ENCODE peak calls at places on chromosomes 1 and 21, in ten cellular contexts. E is activated B cell treated with CpG ODN at 0.5 μM for 24 hours, T is IMR-90, X is endodermal cell, H is astrocyte of the cerebellum, N is BJ, C is cardiac fibroblast, I is HFF-Myc, Y is cardiac muscle cell, W is endothelial cell. R is an unnamed sample.

GRCh38 chr1:26785611-26786436 is 1.9 kb upstream of the PIGV start:
- DNase-seq in E (no peak), T (peak), X (no peak), H (no peak), N (no peak), C (peak), I (no peak), Y (no peak), W (peak), R (no peak)

GRCh38 chr1:201266774-201267173 is 16.5 kb upstream of the PKP1 start:
- DNase-seq in E (no peak), T (peak), X (peak), H (peak), N (peak), C (peak), I (peak), Y (no peak), W (no peak), R (no peak)

GRCh38 chr21:33811147-33812024 is 104.2 kb downstream of the ATP5PO start:
- DNase-seq in E (no peak), T (no peak), X (no peak), H (no peak), N (no peak), C (no peak), I (no peak), Y (no peak), W (no peak), R (no peak)

GRCh38 chr1:153928776-153929432 is 6.1 kb upstream of the GATAD2B start:
- DNase-seq in E (no peak), T (peak), X (no peak), H (no peak), N (no peak), C (peak), I (no peak), Y (no peak), W (no peak), R (no peak)

GRCh38 chr1:167541013-167541412 is 12.5 kb downstream of the CREG1 start:
- DNase-seq in E (no peak), T (peak), X (no peak), H (no peak), N (no peak), C (no peak), I (no peak), Y (no peak), W (no peak), R (no peak)

GRCh38 chr1:31575373-31576140 is 758 bp upstream of the TINAGL1 start:
- DNase-seq in E (no peak), T (no peak), X (peak), H (no peak), N (no peak), C (no peak), I (no peak), Y (no peak), W (no peak), R (no peak)

GRCh38 chr1:31785947-31786290 is 21.8 kb upstream of the ADGRB2 start:
- DNase-seq in E (no peak), T (no peak), X (peak), H (no peak), N (no peak), C (no peak), I (no peak), Y (no peak), W (no peak), R (no peak)

GRCh38 chr1:108703939-108704338 is 8.8 kb upstream of the FNDC7 start:
- DNase-seq in E (no peak), T (peak), X (no peak), H (no peak), N (no peak), C (no peak), I (no peak), Y (no peak), W (no peak), R (no peak)

GRCh38 chr1:47013239-47013638 is 10.2 kb upstream of the CYP4X1 start:
- DNase-seq in E (no peak), T (no peak), X (no peak), H (no peak), N (no peak), C (peak), I (no peak), Y (no peak), W (no peak), R (no peak)

GRCh38 chr1:41807390-41807789 is 111.3 kb downstream of the HIVEP3 start:
- DNase-seq in E (no peak), T (no peak), X (no peak), H (no peak), N (no peak), C (no peak), I (no peak), Y (no peak), W (no peak), R (no peak)

GRCh38 chr1:30518186-30518585 is 205.2 kb downstream of the MATN1 start:
- DNase-seq in E (no peak), T (no peak), X (peak), H (no peak), N (no peak), C (no peak), I (no peak), Y (no peak), W (no peak), R (no peak)

GRCh38 chr1:234554478-234555311 is 55.3 kb downstream of the IRF2BP2 start:
- DNase-seq in E (no peak), T (no peak), X (peak), H (no peak), N (no peak), C (no peak), I (no peak), Y (peak), W (no peak), R (no peak)

GRCh38 chr1:9628541-9629444 is 22.7 kb upstream of the PIK3CD start:
- DNase-seq in E (peak), T (no peak), X (no peak), H (no peak), N (no peak), C (no peak), I (no peak), Y (no peak), W (no peak), R (peak)

GRCh38 chr1:51070640-51071039 is 31.4 kb upstream of the C1orf185 start:
- DNase-seq in E (no peak), T (peak), X (no peak), H (no peak), N (peak), C (no peak), I (peak), Y (no peak), W (no peak), R (no peak)

GRCh38 chr1:99772809-99773208 is 6.4 kb upstream of the FRRS1 start:
- DNase-seq in E (no peak), T (no peak), X (no peak), H (no peak), N (no peak), C (no peak), I (no peak), Y (no peak), W (no peak), R (no peak)

GRCh38 chr1:201184734-201185453 is 5.7 kb upstream of the IGFN1 start:
- DNase-seq in E (no peak), T (peak), X (peak), H (peak), N (peak), C (peak), I (peak), Y (peak), W (peak), R (no peak)

GRCh38 chr1:229410692-229411433 is 23.0 kb downstream of the ACTA1 start:
- DNase-seq in E (no peak), T (peak), X (peak), H (no peak), N (no peak), C (peak), I (no peak), Y (peak), W (no peak), R (no peak)

GRCh38 chr1:112735752-112736151 is 20.6 kb upstream of the PPM1J start:
- DNase-seq in E (no peak), T (peak), X (no peak), H (peak), N (peak), C (peak), I (peak), Y (no peak), W (no peak), R (no peak)

GRCh38 chr1:41215623-41216022 is 26.5 kb downstream of the SCMH1 start:
- DNase-seq in E (no peak), T (no peak), X (no peak), H (no peak), N (no peak), C (no peak), I (no peak), Y (no peak), W (no peak), R (no peak)

GRCh38 chr1:151510957-151511635 is at the start of gene CGN:
- DNase-seq in E (peak), T (peak), X (peak), H (peak), N (no peak), C (peak), I (no peak), Y (peak), W (peak), R (peak)

GRCh38 chr1:34918609-34919561 is 10.6 kb downstream of the DLGAP3 start:
- DNase-seq in E (no peak), T (no peak), X (peak), H (no peak), N (no peak), C (no peak), I (no peak), Y (no peak), W (no peak), R (peak)

GRCh38 chr1:71693581-71693980 is 588.8 kb downstream of the NEGR1 start:
- DNase-seq in E (no peak), T (no peak), X (no peak), H (no peak), N (no peak), C (no peak), I (no peak), Y (no peak), W (no peak), R (no peak)

GRCh38 chr1:94578856-94579255 is 37.3 kb upstream of the F3 start:
- DNase-seq in E (no peak), T (peak), X (no peak), H (no peak), N (no peak), C (peak), I (no peak), Y (no peak), W (no peak), R (no peak)

GRCh38 chr1:218459878-218460277 is 114.7 kb downstream of the TGFB2 start:
- DNase-seq in E (no peak), T (peak), X (peak), H (peak), N (peak), C (peak), I (peak), Y (peak), W (no peak), R (no peak)

GRCh38 chr1:228691926-228692325 is 43.4 kb upstream of the RHOU start:
- DNase-seq in E (no peak), T (peak), X (no peak), H (peak), N (no peak), C (peak), I (peak), Y (peak), W (peak), R (peak)

GRCh38 chr1:2888281-2888845 is 86.9 kb upstream of the TTC34 start:
- DNase-seq in E (no peak), T (no peak), X (no peak), H (no peak), N (no peak), C (no peak), I (no peak), Y (no peak), W (no peak), R (no peak)

GRCh38 chr1:76764638-76765572 is 102.4 kb upstream of the ST6GALNAC5 start:
- DNase-seq in E (no peak), T (no peak), X (no peak), H (no peak), N (no peak), C (peak), I (no peak), Y (peak), W (no peak), R (no peak)

DNA sequence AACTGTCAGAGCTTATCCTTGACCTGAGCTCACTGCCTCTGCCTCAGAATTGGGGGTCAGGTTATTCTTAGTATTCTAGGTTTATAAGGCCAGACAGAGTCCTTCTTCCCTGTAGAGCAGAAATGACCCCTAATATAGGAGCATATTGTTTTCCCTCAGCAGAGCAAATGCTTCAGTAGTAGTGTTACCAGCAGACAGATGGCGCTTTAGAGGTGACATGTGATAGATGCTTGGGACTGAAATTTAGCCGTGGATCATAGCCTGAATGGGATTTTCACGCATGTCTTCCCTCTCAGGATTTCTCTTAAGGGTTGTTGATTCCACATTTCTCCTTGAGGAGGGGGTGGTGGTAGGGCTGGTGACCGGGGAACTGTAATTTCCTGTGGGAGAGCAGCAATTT is 24.5 kb downstream of the ADARB1 start:
- DNase-seq in E (no peak), T (no peak), X (no peak), H (no peak), N (no peak), C (peak), I (no peak), Y (peak), W (no peak), R (peak)
- TF ChIP-seq CTCF in E (no peak), T (peak), X (peak), H (peak), N (peak), C (peak), I (peak), Y (peak), W (no peak), R (peak)

DNA sequence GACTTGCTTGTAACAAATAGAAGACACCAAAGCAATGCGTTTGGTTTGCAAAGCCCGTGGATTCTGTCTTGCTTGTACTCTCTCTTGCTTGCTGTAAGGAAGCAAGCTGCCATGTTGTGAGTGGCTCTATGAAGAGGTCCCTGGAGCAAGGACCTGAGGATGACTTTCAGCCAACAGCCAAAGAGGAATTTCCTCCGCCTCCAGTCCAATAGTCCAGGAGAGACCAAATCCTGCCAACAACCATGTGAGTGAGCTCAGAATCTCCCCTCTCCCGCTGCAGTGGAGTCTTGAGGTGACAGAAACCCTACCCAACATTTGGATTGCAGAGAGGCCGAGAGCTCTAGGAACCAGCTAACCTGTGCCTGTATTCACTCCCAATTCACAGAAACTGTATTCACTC is 17.2 kb downstream of the KCNA10 start:
- DNase-seq in E (no peak), T (no peak), X (no peak), H (no peak), N (no peak), C (no peak), I (no peak), Y (no peak), W (no peak), R (no peak)
- TF ChIP-seq CTCF in E (no peak), T (no peak), X (no peak), H (no peak), N (no peak), C (no peak), I (no peak), Y (no peak), W (no peak), R (no peak)

GRCh38 chr1:12851779-12852178 is 3.3 kb upstream of the HNRNPCL1 start:
- DNase-seq in E (no peak), T (no peak), X (no peak), H (no peak), N (peak), C (no peak), I (no peak), Y (no peak), W (no peak), R (no peak)
- TF ChIP-seq CTCF in E (no peak), T (no peak), X (no peak), H (no peak), N (no peak), C (no peak), I (no peak), Y (no peak), W (no peak), R (no peak)

DNA sequence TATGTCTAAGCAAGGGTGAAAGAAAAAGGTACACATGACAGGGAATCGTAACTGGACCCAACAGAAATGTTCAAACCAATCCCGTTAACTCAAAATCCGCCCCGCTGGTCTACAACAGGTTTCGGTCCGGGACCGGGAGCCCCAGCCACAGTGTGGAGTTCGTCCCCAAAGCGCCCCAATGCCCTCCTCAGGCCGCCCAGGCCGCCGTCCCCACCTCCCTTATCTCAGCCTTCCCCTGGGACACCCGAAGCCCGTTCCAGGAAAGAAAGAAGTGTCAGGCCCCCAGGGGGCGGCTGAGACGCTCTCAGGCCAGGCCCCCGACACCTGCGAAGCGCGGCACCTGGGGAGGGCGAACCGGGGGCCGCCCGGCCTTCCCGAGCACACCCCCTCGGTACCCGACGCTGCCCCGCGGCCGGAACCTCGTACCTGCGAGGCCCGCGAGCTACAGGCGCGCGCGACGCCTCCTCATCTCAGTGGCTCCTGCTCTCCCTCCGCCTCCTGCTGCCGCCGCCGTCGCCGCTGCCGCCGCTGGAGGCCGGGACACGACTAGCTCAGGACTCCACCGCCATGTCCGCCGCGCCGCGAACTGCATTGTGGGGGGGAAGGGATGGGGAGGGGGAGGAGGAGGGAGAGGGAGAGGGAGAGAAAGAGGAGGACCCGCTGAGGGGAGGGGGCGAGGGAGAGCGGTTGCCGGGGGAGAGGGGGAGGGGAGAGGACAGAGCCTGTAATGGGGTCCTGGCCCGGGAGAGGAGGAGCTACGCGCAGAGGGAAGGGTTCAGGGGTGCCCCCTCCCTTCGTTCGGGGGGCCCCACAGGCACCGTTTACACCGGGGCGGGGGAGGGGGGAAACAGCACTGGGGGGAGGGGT is at the start of gene TUT4:
- DNase-seq in E (peak), T (peak), X (peak), H (peak), N (no peak), C (peak), I (no peak), Y (peak), W (peak), R (peak)
- TF ChIP-seq CTCF in E (no peak), T (peak), X (peak), H (peak), N (peak), C (no peak), I (no peak), Y (peak), W (peak), R (no peak)

GRCh38 chr1:109827466-109827865 is 63.7 kb upstream of the EPS8L3 start:
- DNase-seq in E (no peak), T (no peak), X (peak), H (no peak), N (no peak), C (no peak), I (no peak), Y (no peak), W (no peak), R (no peak)
- TF ChIP-seq CTCF in E (no peak), T (no peak), X (no peak), H (no peak), N (no peak), C (no peak), I (no peak), Y (no peak), W (no peak), R (no peak)

GRCh38 chr1:156844638-156845037 is 14.3 kb downstream of the INSRR start:
- DNase-seq in E (no peak), T (no peak), X (no peak), H (no peak), N (no peak), C (no peak), I (no peak), Y (no peak), W (no peak), R (peak)

GRCh38 chr1:156845953-156846545 is 12.9 kb downstream of the INSRR start:
- DNase-seq in E (no peak), T (no peak), X (no peak), H (no peak), N (no peak), C (no peak), I (no peak), Y (no peak), W (no peak), R (peak)

GRCh38 chr1:156845055-156845952 is 13.6 kb downstream of the INSRR start:
- DNase-seq in E (no peak), T (no peak), X (peak), H (no peak), N (no peak), C (no peak), I (no peak), Y (peak), W (no peak), R (peak)

GRCh38 chr1:156842618-156843300 is 16.2 kb downstream of the INSRR start:
- DNase-seq in E (no peak), T (no peak), X (no peak), H (no peak), N (no peak), C (no peak), I (no peak), Y (no peak), W (no peak), R (no peak)

GRCh38 chr1:156844102-156844501 is 14.8 kb downstream of the INSRR start:
- DNase-seq in E (no peak), T (no peak), X (no peak), H (no peak), N (no peak), C (no peak), I (no peak), Y (no peak), W (no peak), R (peak)
- TF ChIP-seq CTCF in E (no peak), T (no peak), X (peak), H (no peak), N (no peak), C (no peak), I (no peak), Y (no peak), W (no peak), R (no peak)